ENCODE peak calls at places on chromosomes 12 and 14, in five cellular contexts. P is iris pigment epithelial cell; D is H7; S is stimulated activated CD4-positive, alpha-beta T cell treated with anti-CD3 and anti-CD28 coated beads, Interleukin-15, amount 100 ng/mL, for 24 hours; Q is NCI-H1105. M is an unnamed sample.

GRCh38 chr14:92105845-92106094 is 612 bp downstream of the ATXN3 start:
- DNase-seq in D (no peak), S (peak; percentile 23), Q (peak; percentile 46), P (no peak), M (no peak)

GRCh38 chr12:54370218-54370730 is 6.0 kb upstream of the GPR84 start:
- DNase-seq in D (peak; percentile 96), Q (no peak), S (peak; percentile 32), P (peak; percentile 76), M (no peak)

GRCh38 chr14:101596742-101597141 is 35.4 kb downstream of the DIO3 start:
- DNase-seq in Q (no peak), D (no peak), P (no peak), S (no peak), M (no peak)

GRCh38 chr14:51552275-51552674 is 99.4 kb upstream of the FRMD6 start:
- DNase-seq in S (no peak), P (no peak), Q (no peak), D (peak; percentile 46), M (no peak)

GRCh38 chr12:59643576-59643975 is 47.7 kb downstream of the SLC16A7 start:
- DNase-seq in D (no peak), Q (no peak), S (no peak), P (no peak), M (no peak)

GRCh38 chr12:13211191-13211858 is 14.8 kb downstream of the EMP1 start:
- DNase-seq in Q (no peak), D (no peak), S (peak; percentile 47), P (peak; percentile 72), M (no peak)

GRCh38 chr12:1606021-1606622 is 11.7 kb upstream of the FBXL14 start:
- DNase-seq in P (peak; percentile 88), D (peak; percentile 66), Q (peak; percentile 56), S (peak; percentile 87), M (peak; percentile 68)

GRCh38 chr14:36997843-36998242 is 174.6 kb downstream of the SLC25A21 start:
- DNase-seq in D (no peak), S (no peak), Q (no peak), P (peak; percentile 11), M (no peak)

GRCh38 chr12:50642035-50642451 is 121.9 kb upstream of the ATF1 start:
- DNase-seq in D (no peak), P (peak; percentile 97), Q (no peak), S (no peak), M (no peak)

GRCh38 chr12:117596968-117597367 is 235.5 kb upstream of the NOS1 start:
- DNase-seq in D (no peak), S (no peak), Q (peak; percentile 89), P (no peak), M (no peak)

GRCh38 chr12:132558861-132559623 is 51.3 kb downstream of the LRCOL1 start:
- DNase-seq in D (no peak), P (peak; percentile 20), S (peak; percentile 22), Q (no peak), M (no peak)

GRCh38 chr12:843609-844008 is 91.2 kb downstream of the WNK1 start:
- DNase-seq in Q (no peak), P (peak; percentile 40), D (no peak), S (no peak), M (no peak)

GRCh38 chr12:131333136-131333535 is 377.8 kb upstream of the SFSWAP start:
- DNase-seq in P (no peak), D (no peak), S (no peak), Q (no peak), M (no peak)

GRCh38 chr14:27366596-27366995 is 768.8 kb upstream of the NOVA1 start:
- DNase-seq in S (no peak), Q (no peak), D (no peak), P (peak; percentile 41), M (no peak)

GRCh38 chr14:32657081-32657480 is 281.6 kb upstream of the NPAS3 start:
- DNase-seq in S (no peak), D (no peak), Q (no peak), P (peak; percentile 95), M (peak; percentile 65)

GRCh38 chr12:5043589-5044419 is at the start of gene KCNA5:
- DNase-seq in Q (peak; percentile 83), D (peak; percentile 87), S (no peak), P (no peak), M (no peak)

GRCh38 chr12:50224026-50224692 is 57.0 kb upstream of the CERS5 start:
- DNase-seq in Q (no peak), S (peak; percentile 59), P (no peak), D (peak; percentile 51), M (no peak)

GRCh38 chr14:61503167-61503801 is 181.9 kb downstream of the PRKCH start:
- DNase-seq in P (no peak), D (no peak), S (peak; percentile 75), Q (no peak), M (no peak)

GRCh38 chr14:23300687-23301223 is 1.9 kb downstream of the PPP1R3E start:
- DNase-seq in D (peak; percentile 41), S (peak; percentile 29), P (peak; percentile 18), Q (no peak), M (no peak)

GRCh38 chr14:95305940-95306339 is 13.8 kb downstream of the CLMN start:
- DNase-seq in P (no peak), Q (no peak), D (no peak), S (no peak), M (no peak)

GRCh38 chr12:6925543-6926279 is 2.0 kb upstream of the ATN1 start:
- DNase-seq in P (peak; percentile 66), S (no peak), Q (peak; percentile 23), D (peak; percentile 79), M (peak; percentile 86)

M was measured in GM04503.